ENCODE peak calls at places on chromosomes 16 and 17, in six cellular contexts. One of them, this sample, is unnamed.

GRCh38 chr17:7330099-7331015 is 1.2 kb upstream of the NEURL4 start:
- DNase-seq in nucleus accumbens: peak; percentile 58
- DNase-seq in hypothalamus: peak; percentile 65
- DNase-seq in RCC 7860: peak; percentile 29
- DNase-seq in endothelial cell of umbilical vein: no peak
- DNase-seq in amniotic stem cell: peak; percentile 67
- DNase-seq in this sample: peak; percentile 81

GRCh38 chr16:30941600-30942420 is 7.1 kb upstream of the ORAI3 start:
- DNase-seq in nucleus accumbens: no peak
- DNase-seq in hypothalamus: no peak
- DNase-seq in RCC 7860: peak; percentile 55
- DNase-seq in endothelial cell of umbilical vein: peak; percentile 75
- DNase-seq in amniotic stem cell: peak; percentile 41
- DNase-seq in this sample: peak; percentile 49

GRCh38 chr17:7626956-7627249 is 718 bp downstream of the SAT2 start:
- DNase-seq in nucleus accumbens: no peak
- DNase-seq in hypothalamus: no peak
- DNase-seq in RCC 7860: no peak
- DNase-seq in endothelial cell of umbilical vein: no peak
- DNase-seq in amniotic stem cell: no peak
- DNase-seq in this sample: no peak

GRCh38 chr16:85644093-85644712 is 31.1 kb downstream of the GSE1 start:
- DNase-seq in nucleus accumbens: no peak
- DNase-seq in hypothalamus: no peak
- DNase-seq in RCC 7860: no peak
- DNase-seq in endothelial cell of umbilical vein: no peak
- DNase-seq in amniotic stem cell: no peak
- DNase-seq in this sample: no peak

GRCh38 chr16:5928476-5929055 is 831.0 kb upstream of the EEF2KMT start:
- DNase-seq in nucleus accumbens: no peak
- DNase-seq in hypothalamus: no peak
- DNase-seq in RCC 7860: no peak
- DNase-seq in endothelial cell of umbilical vein: no peak
- DNase-seq in amniotic stem cell: no peak
- DNase-seq in this sample: no peak

GRCh38 chr17:44269795-44270320 is 1.9 kb upstream of the SLC4A1 start:
- DNase-seq in nucleus accumbens: no peak
- DNase-seq in hypothalamus: no peak
- DNase-seq in RCC 7860: no peak
- DNase-seq in endothelial cell of umbilical vein: no peak
- DNase-seq in amniotic stem cell: no peak
- DNase-seq in this sample: no peak

GRCh38 chr17:70426752-70427151 is 257.4 kb downstream of the KCNJ2 start:
- DNase-seq in nucleus accumbens: no peak
- DNase-seq in hypothalamus: no peak
- DNase-seq in RCC 7860: no peak
- DNase-seq in endothelial cell of umbilical vein: no peak
- DNase-seq in amniotic stem cell: no peak
- DNase-seq in this sample: no peak

GRCh38 chr17:47199627-47200324 is 9.4 kb upstream of the MYL4 start:
- DNase-seq in nucleus accumbens: no peak
- DNase-seq in hypothalamus: no peak
- DNase-seq in RCC 7860: no peak
- DNase-seq in endothelial cell of umbilical vein: no peak
- DNase-seq in amniotic stem cell: no peak
- DNase-seq in this sample: no peak

GRCh38 chr16:7227193-7227825 is 105.3 kb upstream of the RBFOX1 start:
- DNase-seq in nucleus accumbens: no peak
- DNase-seq in hypothalamus: no peak
- DNase-seq in RCC 7860: no peak
- DNase-seq in endothelial cell of umbilical vein: no peak
- DNase-seq in amniotic stem cell: no peak
- DNase-seq in this sample: peak; percentile 4

GRCh38 chr17:39231587-39232551 is 6.1 kb upstream of the STAC2 start:
- DNase-seq in nucleus accumbens: no peak
- DNase-seq in hypothalamus: no peak
- DNase-seq in RCC 7860: no peak
- DNase-seq in endothelial cell of umbilical vein: peak; percentile 26
- DNase-seq in amniotic stem cell: no peak
- DNase-seq in this sample: peak; percentile 71

GRCh38 chr16:72621651-72622050 is 426.3 kb downstream of the ZFHX3 start:
- DNase-seq in nucleus accumbens: no peak
- DNase-seq in hypothalamus: no peak
- DNase-seq in RCC 7860: no peak
- DNase-seq in endothelial cell of umbilical vein: no peak
- DNase-seq in amniotic stem cell: no peak
- DNase-seq in this sample: no peak

GRCh38 chr16:84607694-84608093 is 10.2 kb downstream of the COTL1 start:
- DNase-seq in nucleus accumbens: no peak
- DNase-seq in hypothalamus: no peak
- DNase-seq in RCC 7860: no peak
- DNase-seq in endothelial cell of umbilical vein: no peak
- DNase-seq in amniotic stem cell: no peak
- DNase-seq in this sample: no peak

GRCh38 chr17:17494499-17495447 is 1.4 kb downstream of the RASD1 start:
- DNase-seq in nucleus accumbens: no peak
- DNase-seq in hypothalamus: no peak
- DNase-seq in RCC 7860: no peak
- DNase-seq in endothelial cell of umbilical vein: peak; percentile 20
- DNase-seq in amniotic stem cell: no peak
- DNase-seq in this sample: peak; percentile 38

GRCh38 chr16:84049403-84050060 is 6.9 kb upstream of the SLC38A8 start:
- DNase-seq in nucleus accumbens: no peak
- DNase-seq in hypothalamus: no peak
- DNase-seq in RCC 7860: no peak
- DNase-seq in endothelial cell of umbilical vein: no peak
- DNase-seq in amniotic stem cell: no peak
- DNase-seq in this sample: no peak

This sample was measured in head of caudate nucleus.